ENCODE peak calls at places on chromosomes 6 and 20, in four cellular contexts. H, W, R and D are unnamed samples.

GRCh38 chr6:138815797-138816528 is 20.1 kb downstream of the ECT2L start:
- DNase-seq in H (peak), W (no peak), R (peak), D (no peak)

GRCh38 chr20:3434232-3434631 is 26.8 kb upstream of the DNAAF9 start:
- DNase-seq in H (no peak), W (no peak), R (no peak), D (no peak)

GRCh38 chr20:7971536-7972285 is 31.5 kb upstream of the HAO1 start:
- DNase-seq in H (no peak), W (no peak), R (no peak), D (no peak)

GRCh38 chr20:24241466-24241865 is 228.0 kb upstream of the SYNDIG1 start:
- DNase-seq in H (no peak), W (no peak), R (no peak), D (no peak)

GRCh38 chr6:139368661-139369060 is 5.8 kb downstream of the CITED2 start:
- DNase-seq in H (no peak), W (no peak), R (no peak), D (no peak)

GRCh38 chr20:20009784-20010253 is 7.3 kb upstream of the NAA20 start:
- DNase-seq in H (no peak), W (no peak), R (no peak), D (no peak)

GRCh38 chr6:143514996-143515760 is 3.7 kb upstream of the FUCA2 start:
- DNase-seq in H (no peak), W (no peak), R (peak), D (peak)

GRCh38 chr6:147156799-147157382 is 47.3 kb upstream of the STXBP5 start:
- DNase-seq in H (no peak), W (no peak), R (no peak), D (no peak)

GRCh38 chr20:5920581-5920980 is 29.8 kb downstream of the TRMT6 start:
- DNase-seq in H (no peak), W (no peak), R (no peak), D (no peak)

GRCh38 chr6:116012966-116013365 is 47.7 kb downstream of the FRK start:
- DNase-seq in H (no peak), W (no peak), R (no peak), D (no peak)

GRCh38 chr6:139152892-139153271 is 18.0 kb downstream of the HECA start:
- DNase-seq in H (no peak), W (no peak), R (no peak), D (no peak)

GRCh38 chr6:12012231-12012565 is at the start of gene HIVEP1:
- DNase-seq in H (no peak), W (no peak), R (no peak), D (no peak)

GRCh38 chr6:104700371-104701185 is 159.1 kb downstream of the HACE1 start:
- DNase-seq in H (no peak), W (no peak), R (no peak), D (no peak)

GRCh38 chr20:51554538-51555165 is 12.1 kb upstream of the NFATC2 start:
- DNase-seq in H (no peak), W (no peak), R (no peak), D (no peak)

GRCh38 chr6:2502998-2503674 is 247.6 kb downstream of the MYLK4 start:
- DNase-seq in H (no peak), W (no peak), R (no peak), D (no peak)

GRCh38 chr6:17460862-17461261 is 67.5 kb downstream of the CAP2 start:
- DNase-seq in H (no peak), W (no peak), R (no peak), D (no peak)

GRCh38 chr6:109441069-109441816 is 719 bp downstream of the SMPD2 start:
- DNase-seq in H (peak), W (no peak), R (peak), D (no peak)

GRCh38 chr6:4774715-4775590 is 1.3 kb upstream of the CDYL start:
- DNase-seq in H (peak), W (peak), R (peak), D (peak)

GRCh38 chr6:144657691-144658090 is 372.6 kb downstream of the UTRN start:
- DNase-seq in H (no peak), W (no peak), R (no peak), D (no peak)

GRCh38 chr6:51855310-51856082 is 231.9 kb downstream of the PKHD1 start:
- DNase-seq in H (peak), W (no peak), R (peak), D (no peak)

GRCh38 chr6:30720738-30721197 is 616 bp downstream of the TUBB start:
- DNase-seq in H (peak), W (no peak), R (peak), D (peak)

GRCh38 chr6:137765044-137765443 is 102.0 kb upstream of the TNFAIP3 start:
- DNase-seq in H (no peak), W (no peak), R (no peak), D (no peak)

GRCh38 chr20:17565164-17565845 is 4.6 kb upstream of the DSTN start:
- DNase-seq in H (no peak), W (no peak), R (no peak), D (no peak)

GRCh38 chr6:151721141-151721540 is 86.3 kb upstream of the ESR1 start:
- DNase-seq in H (no peak), W (no peak), R (no peak), D (no peak)

GRCh38 chr6:134245041-134245440 is 72.9 kb downstream of the SGK1 start:
- DNase-seq in H (no peak), W (no peak), R (no peak), D (no peak)

GRCh38 chr6:18488004-18488403 is 100.9 kb downstream of the RNF144B start:
- DNase-seq in H (no peak), W (no peak), R (no peak), D (no peak)

GRCh38 chr6:10412948-10413849 is 1.7 kb downstream of the TFAP2A start:
- DNase-seq in H (no peak), W (no peak), R (no peak), D (no peak)

GRCh38 chr6:14917101-14917500 is 328.8 kb upstream of the JARID2 start:
- DNase-seq in H (no peak), W (no peak), R (no peak), D (no peak)

GRCh38 chr20:54069501-54069971 is 858 bp downstream of the BCAS1 start:
- DNase-seq in H (no peak), W (no peak), R (peak), D (no peak)

GRCh38 chr6:123805921-123806320 is 2.3 kb downstream of the NKAIN2 start:
- DNase-seq in H (no peak), W (no peak), R (no peak), D (no peak)

GRCh38 chr6:16404456-16404855 is 166.1 kb downstream of the GMPR start:
- DNase-seq in H (no peak), W (no peak), R (no peak), D (no peak)

GRCh38 chr6:16408766-16409165 is 170.4 kb downstream of the GMPR start:
- DNase-seq in H (no peak), W (no peak), R (no peak), D (no peak)

GRCh38 chr6:16409531-16410441 is 171.4 kb downstream of the GMPR start:
- DNase-seq in H (peak), W (peak), R (peak), D (peak)

GRCh38 chr6:16405349-16405865 is 167.0 kb downstream of the GMPR start:
- DNase-seq in H (no peak), W (no peak), R (no peak), D (no peak)

GRCh38 chr6:16406966-16407365 is 168.6 kb downstream of the GMPR start:
- DNase-seq in H (no peak), W (no peak), R (no peak), D (no peak)
- H3K4me3 ChIP-seq in H (no peak), W (no peak), R (no peak), D (no peak)

GRCh38 chr6:13380761-13381160 is 52.4 kb upstream of the TBC1D7 start:
- DNase-seq in H (no peak), W (no peak), R (no peak), D (no peak)

GRCh38 chr6:13384966-13385365 is 56.6 kb upstream of the TBC1D7 start:
- DNase-seq in H (no peak), W (no peak), R (no peak), D (peak)

GRCh38 chr6:13384506-13384905 is 56.2 kb upstream of the TBC1D7 start:
- DNase-seq in H (no peak), W (no peak), R (no peak), D (peak)

GRCh38 chr6:13378669-13379590 is 50.6 kb upstream of the TBC1D7 start:
- DNase-seq in H (no peak), W (no peak), R (peak), D (no peak)

DNA sequence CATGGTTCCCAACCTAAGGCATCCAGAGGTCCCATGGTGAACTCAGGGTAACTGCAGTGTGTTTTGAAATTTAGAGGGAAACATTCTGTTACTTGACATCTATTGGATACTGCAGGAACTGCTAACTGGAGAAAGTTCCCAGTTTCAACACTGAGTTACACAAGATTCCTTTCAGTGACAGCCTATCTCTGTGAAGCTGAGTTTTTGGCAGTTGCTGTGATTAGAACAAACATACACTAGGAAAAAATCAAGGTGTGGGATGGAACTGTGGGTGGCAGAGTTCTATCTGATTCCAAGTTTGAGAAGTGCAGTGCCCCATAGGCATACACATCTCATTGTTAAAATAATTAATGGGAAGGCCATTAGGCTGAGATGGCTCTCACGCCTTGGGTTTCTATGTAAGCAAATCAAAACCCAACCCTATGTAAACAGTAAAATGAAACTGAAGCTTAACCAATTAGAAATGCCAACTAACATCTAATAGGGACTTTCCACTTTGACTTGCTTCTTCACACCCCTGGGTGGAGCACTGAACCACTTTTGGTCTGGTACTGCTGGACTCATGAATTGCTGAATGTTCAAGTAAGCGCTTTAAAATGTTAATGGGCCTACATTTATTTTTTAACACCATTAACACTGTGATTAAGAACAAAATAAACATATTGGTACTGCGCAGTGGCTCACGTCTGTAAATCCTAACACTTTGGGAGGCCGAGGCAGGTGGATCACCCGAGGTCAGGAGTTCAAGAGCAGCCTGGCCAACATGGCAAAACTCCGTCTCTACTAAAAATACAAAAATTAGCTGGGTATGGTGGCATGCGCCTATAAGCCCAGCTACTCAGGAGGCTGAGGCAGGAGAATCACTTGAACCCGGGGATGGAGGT is 55.2 kb upstream of the TBC1D7 start:
- DNase-seq in H (no peak), W (no peak), R (no peak), D (no peak)
- H3K27ac ChIP-seq in H (peak), W (no peak), R (peak), D (no peak)

GRCh38 chr6:131910956-131911355 is 40.2 kb downstream of the CCN2 start:
- DNase-seq in H (no peak), W (no peak), R (no peak), D (no peak)
- TF ChIP-seq CTCF in H (no peak), W (no peak), R (no peak), D (no peak)

GRCh38 chr20:45294003-45294368 is 12.7 kb upstream of the RBPJL start:
- DNase-seq in H (no peak), W (no peak), R (no peak), D (no peak)
- H3K4me3 ChIP-seq in H (peak), W (peak), R (peak), D (peak)

GRCh38 chr6:99349620-99350141 is at the start of gene FAXC:
- DNase-seq in H (no peak), W (no peak), R (peak), D (no peak)

GRCh38 chr6:99348220-99348822 is 1.2 kb downstream of the FAXC start:
- DNase-seq in H (no peak), W (no peak), R (no peak), D (no peak)

GRCh38 chr6:99350573-99350972 is 1.1 kb upstream of the FAXC start:
- DNase-seq in H (no peak), W (no peak), R (peak), D (no peak)

GRCh38 chr6:99347804-99348203 is 1.7 kb downstream of the FAXC start:
- DNase-seq in H (no peak), W (no peak), R (no peak), D (no peak)

DNA sequence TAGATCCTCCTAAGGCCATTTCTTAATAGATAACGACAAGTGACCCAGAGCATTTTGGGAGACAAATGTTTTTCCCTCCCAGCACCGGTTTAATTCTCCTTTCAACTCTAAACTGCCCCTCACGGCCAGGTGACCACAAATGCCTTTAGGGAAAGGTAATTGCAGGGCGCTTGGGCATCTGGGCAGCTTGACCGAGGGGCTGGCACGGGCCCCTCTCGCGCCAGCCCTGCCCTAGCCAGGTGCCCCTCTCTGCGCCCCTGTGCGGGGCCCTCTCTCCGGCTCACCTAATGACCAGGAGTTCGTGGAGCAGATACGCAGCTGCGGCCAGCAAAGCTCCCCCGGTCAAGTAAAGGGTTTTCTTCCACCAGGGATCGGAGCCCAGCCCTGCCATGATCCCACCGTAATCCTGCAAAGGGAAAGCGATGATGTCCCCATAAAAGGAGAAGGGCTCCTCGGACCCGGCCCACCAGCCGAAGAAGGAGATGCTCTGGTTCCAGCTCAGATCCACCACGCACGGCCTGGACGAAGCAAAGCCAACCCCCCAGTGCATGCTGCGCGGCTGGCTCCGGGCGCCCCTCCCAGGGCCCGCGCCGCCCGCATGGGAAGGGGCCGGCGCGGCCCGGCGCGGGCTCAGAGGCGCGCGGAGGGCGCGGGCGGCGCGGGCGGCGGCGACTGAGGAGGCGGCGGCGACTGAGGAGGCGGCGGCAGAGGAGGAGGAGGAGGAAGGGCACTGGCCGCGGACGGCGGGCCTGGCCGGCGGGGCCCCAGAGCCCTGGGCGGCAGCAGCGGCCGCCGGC is 453 bp downstream of the FAXC start:
- DNase-seq in H (no peak), W (no peak), R (no peak), D (no peak)
- H3K27ac ChIP-seq in H (no peak), W (peak), R (no peak), D (peak)

GRCh38 chr6:110544472-110544871 is 68.1 kb upstream of the SLC22A16 start:
- DNase-seq in H (no peak), W (no peak), R (no peak), D (peak)

GRCh38 chr6:110541701-110542309 is 65.4 kb upstream of the SLC22A16 start:
- DNase-seq in H (no peak), W (peak), R (no peak), D (no peak)

GRCh38 chr6:110545081-110545872 is 68.9 kb upstream of the SLC22A16 start:
- DNase-seq in H (no peak), W (no peak), R (no peak), D (no peak)

GRCh38 chr6:110542311-110543024 is 66.1 kb upstream of the SLC22A16 start:
- DNase-seq in H (peak), W (peak), R (no peak), D (peak)

GRCh38 chr6:110543106-110543505 is 66.7 kb upstream of the SLC22A16 start:
- DNase-seq in H (no peak), W (peak), R (no peak), D (no peak)
- TF ChIP-seq CTCF in H (no peak), W (peak), R (no peak), D (no peak)

GRCh38 chr6:87979737-87980136 is 67.9 kb upstream of the SPACA1 start:
- DNase-seq in H (no peak), W (no peak), R (no peak), D (no peak)
- H3K4me3 ChIP-seq in H (no peak), W (no peak), R (no peak), D (no peak)